ENCODE peak calls at places on chromosomes 5 and 9, in four cellular contexts. O is omental fat pad; P is effector memory CD8-positive, alpha-beta T cell; C is activated CD8-positive, alpha-beta memory T cell treated with anti-CD3 and anti-CD28 coated beads for 24 hours. R is an unnamed sample.

GRCh38 chr5:67093259-67093658 is 103.3 kb downstream of the CD180 start:
- DNase-seq in O (no peak), P (no peak), C (no peak), R (no peak)

GRCh38 chr5:95810305-95811125 is 12.0 kb downstream of the GLRX start:
- DNase-seq in O (no peak), P (no peak), C (no peak), R (peak)

GRCh38 chr5:58182287-58182841 is 277.5 kb downstream of the PLK2 start:
- DNase-seq in O (no peak), P (no peak), C (no peak), R (no peak)

GRCh38 chr5:78916044-78916443 is 69.1 kb downstream of the ARSB start:
- DNase-seq in O (no peak), P (no peak), C (no peak), R (no peak)

GRCh38 chr9:98916660-98917059 is 27.0 kb upstream of the COL15A1 start:
- DNase-seq in O (no peak), P (no peak), C (no peak), R (no peak)

GRCh38 chr5:151200913-151201445 is 22.9 kb downstream of the CCDC69 start:
- DNase-seq in O (no peak), P (no peak), C (peak), R (peak)

GRCh38 chr5:100974082-100974481 is 71.0 kb upstream of the ST8SIA4 start:
- DNase-seq in O (no peak), P (no peak), C (no peak), R (no peak)

GRCh38 chr9:129013674-129014073 is 14.5 kb downstream of the SH3GLB2 start:
- DNase-seq in O (no peak), P (no peak), C (no peak), R (no peak)

GRCh38 chr5:177426566-177427210 is at the start of gene GRK6:
- DNase-seq in O (no peak), P (peak), C (peak), R (no peak)

GRCh38 chr5:169116961-169117461 is 183.9 kb downstream of the SLIT3 start:
- DNase-seq in O (no peak), P (no peak), C (no peak), R (no peak)

GRCh38 chr9:82247318-82247717 is 258.7 kb downstream of the SPATA31D1 start:
- DNase-seq in O (no peak), P (no peak), C (no peak), R (no peak)

GRCh38 chr9:995776-996175 is 19.3 kb downstream of the DMRT3 start:
- DNase-seq in O (no peak), P (no peak), C (no peak), R (no peak)

GRCh38 chr5:172957458-172957857 is 1.8 kb upstream of the RPL26L1 start:
- DNase-seq in O (no peak), P (no peak), C (no peak), R (no peak)

R was measured in esophagus muscularis mucosa.